ENCODE peak calls at places on chromosomes 6 and 20, in seven cellular contexts. C, T, Z, I, O, E and B are unnamed samples.

GRCh38 chr6:170066679-170067078 is 224.2 kb downstream of the DLL1 start:
- DNase-seq in C (no peak), T (no peak), Z (no peak), I (no peak), O (no peak), E (no peak), B (no peak)

GRCh38 chr6:117918454-117918853 is 11.4 kb downstream of the SLC35F1 start:
- DNase-seq in C (no peak), T (no peak), Z (no peak), I (no peak), O (no peak), E (no peak), B (no peak)

GRCh38 chr6:161549977-161550655 is 276.3 kb upstream of the AGPAT4 start:
- DNase-seq in C (peak; percentile 60), T (no peak), Z (no peak), I (no peak), O (no peak), E (no peak), B (no peak)

GRCh38 chr6:133512410-133513016 is 271.4 kb downstream of the EYA4 start:
- DNase-seq in C (peak; percentile 61), T (peak; percentile 24), Z (peak; percentile 39), I (peak; percentile 67), O (no peak), E (peak; percentile 64), B (peak; percentile 65)

GRCh38 chr20:32859961-32860360 is 1.2 kb downstream of the EFCAB8 start:
- DNase-seq in C (no peak), T (peak; percentile 55), Z (no peak), I (no peak), O (no peak), E (no peak), B (no peak)

GRCh38 chr6:20952605-20953004 is 418.3 kb downstream of the CDKAL1 start:
- DNase-seq in C (peak; percentile 82), T (peak; percentile 90), Z (peak; percentile 27), I (peak; percentile 83), O (no peak), E (no peak), B (peak; percentile 79)

GRCh38 chr20:3818155-3819151 is 1.9 kb upstream of the AP5S1 start:
- DNase-seq in C (peak; percentile 91), T (peak; percentile 73), Z (peak; percentile 87), I (peak; percentile 87), O (no peak), E (no peak), B (peak; percentile 92)

GRCh38 chr6:113140721-113141120 is 716.4 kb upstream of the MARCKS start:
- DNase-seq in C (peak; percentile 8), T (no peak), Z (no peak), I (no peak), O (no peak), E (no peak), B (no peak)

GRCh38 chr20:10940941-10941340 is 267.1 kb upstream of the JAG1 start:
- DNase-seq in C (no peak), T (no peak), Z (no peak), I (no peak), O (no peak), E (no peak), B (no peak)

GRCh38 chr20:52056203-52057062 is 135.1 kb downstream of the ZFP64 start:
- DNase-seq in C (no peak), T (no peak), Z (no peak), I (peak; percentile 95), O (no peak), E (no peak), B (peak; percentile 54)

GRCh38 chr20:8877294-8877693 is 191.6 kb upstream of the PLCB4 start:
- DNase-seq in C (no peak), T (no peak), Z (no peak), I (no peak), O (no peak), E (no peak), B (no peak)

GRCh38 chr6:6909111-6909510 is 198.7 kb upstream of the RREB1 start:
- DNase-seq in C (no peak), T (no peak), Z (no peak), I (no peak), O (no peak), E (no peak), B (no peak)

GRCh38 chr6:26230336-26230735 is 134.7 kb upstream of the BTN3A2 start:
- DNase-seq in C (no peak), T (no peak), Z (no peak), I (no peak), O (no peak), E (no peak), B (no peak)

GRCh38 chr6:53313784-53314382 is 34.9 kb downstream of the ELOVL5 start:
- DNase-seq in C (no peak), T (no peak), Z (no peak), I (peak; percentile 48), O (no peak), E (no peak), B (peak; percentile 87)

GRCh38 chr20:19993937-19994667 is 23.1 kb upstream of the NAA20 start:
- DNase-seq in C (peak; percentile 65), T (peak; percentile 58), Z (no peak), I (peak; percentile 76), O (no peak), E (no peak), B (peak; percentile 84)

GRCh38 chr6:145025488-145025887 is 709.8 kb downstream of the EPM2A start:
- DNase-seq in C (no peak), T (no peak), Z (no peak), I (no peak), O (no peak), E (no peak), B (no peak)

GRCh38 chr6:90715093-90715655 is 128.3 kb upstream of the MAP3K7 start:
- DNase-seq in C (no peak), T (no peak), Z (no peak), I (peak; percentile 84), O (no peak), E (no peak), B (no peak)

GRCh38 chr6:71499667-71500066 is 211.1 kb downstream of the OGFRL1 start:
- DNase-seq in C (no peak), T (no peak), Z (no peak), I (no peak), O (no peak), E (no peak), B (no peak)

GRCh38 chr20:15011631-15012030 is 674.2 kb upstream of the FLRT3 start:
- DNase-seq in C (no peak), T (no peak), Z (no peak), I (no peak), O (no peak), E (no peak), B (no peak)

GRCh38 chr6:35489995-35490791 is 6.7 kb downstream of the TEAD3 start:
- DNase-seq in C (peak; percentile 93), T (no peak), Z (peak; percentile 88), I (peak; percentile 81), O (peak; percentile 84), E (peak; percentile 76), B (peak; percentile 73)

GRCh38 chr6:161163466-161164181 is 110.2 kb downstream of the AGPAT4 start:
- DNase-seq in C (no peak), T (no peak), Z (peak; percentile 48), I (no peak), O (no peak), E (no peak), B (no peak)

GRCh38 chr20:44648579-44648978 is 2.9 kb downstream of the ADA start:
- DNase-seq in C (peak; percentile 75), T (no peak), Z (peak; percentile 62), I (no peak), O (no peak), E (no peak), B (no peak)

GRCh38 chr20:44651507-44652373 is at the start of gene ADA:
- DNase-seq in C (peak; percentile 71), T (peak; percentile 66), Z (peak; percentile 61), I (peak; percentile 21), O (no peak), E (peak; percentile 65), B (peak; percentile 66)

GRCh38 chr20:44653536-44653935 is 2.0 kb upstream of the ADA start:
- DNase-seq in C (no peak), T (no peak), Z (no peak), I (no peak), O (no peak), E (no peak), B (no peak)

GRCh38 chr20:44649976-44650375 is 1.5 kb downstream of the ADA start:
- DNase-seq in C (no peak), T (no peak), Z (no peak), I (no peak), O (no peak), E (no peak), B (no peak)

GRCh38 chr20:44650777-44651493 is 564 bp downstream of the ADA start:
- DNase-seq in C (peak; percentile 29), T (no peak), Z (no peak), I (no peak), O (no peak), E (no peak), B (peak; percentile 24)
- H3K27ac ChIP-seq in C (no peak overlapping the region), T (no peak overlapping the region), Z (no peak overlapping the region), I (no peak overlapping the region), O (no peak overlapping the region), E (no peak overlapping the region), B (no peak overlapping the region)

GRCh38 chr6:40688214-40688761 is 101.1 kb upstream of the LRFN2 start:
- DNase-seq in C (no peak), T (no peak), Z (no peak), I (no peak), O (no peak), E (no peak), B (no peak)
- H2BK5ac ChIP-seq in C (no peak overlapping the region), T (no peak overlapping the region), Z (no peak overlapping the region), I (no peak overlapping the region), O (no peak overlapping the region), E (no peak overlapping the region), B (no peak overlapping the region)

DNA sequence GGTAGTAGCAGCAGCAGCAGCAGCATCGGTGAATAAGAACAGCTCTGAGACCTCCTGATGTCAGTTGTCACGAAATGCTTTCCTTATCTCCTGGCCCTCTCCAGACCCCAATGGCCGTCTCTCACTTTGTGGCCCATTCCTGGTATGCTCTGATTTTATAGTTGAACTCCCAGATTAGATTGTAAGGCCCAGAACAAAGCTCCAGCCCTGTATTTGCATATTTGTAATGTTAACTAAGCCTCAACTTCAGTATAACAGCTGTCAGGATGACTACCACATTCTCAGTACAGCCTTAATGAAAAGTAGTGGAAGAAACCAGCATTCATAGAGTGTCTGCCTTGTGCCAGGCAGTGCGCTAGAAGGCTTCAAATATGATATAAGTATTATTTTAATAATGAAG is 180.9 kb downstream of the SASH1 start:
- DNase-seq in C (peak; percentile 90), T (no peak), Z (no peak), I (peak; percentile 67), O (no peak), E (no peak), B (peak; percentile 57)
- H3K9ac ChIP-seq in C (no peak overlapping the region), T (no peak overlapping the region), Z (no peak overlapping the region), I (peak overlapping the region; percentile 72), O (no peak overlapping the region), E (no peak overlapping the region), B (peak overlapping the region; percentile 81)

GRCh38 chr6:150898390-150899170 is 33.1 kb downstream of the MTHFD1L start:
- DNase-seq in C (peak; percentile 34), T (no peak), Z (no peak), I (peak; percentile 57), O (no peak), E (no peak), B (peak; percentile 59)

GRCh38 chr6:150894935-150895686 is 29.6 kb downstream of the MTHFD1L start:
- DNase-seq in C (no peak), T (no peak), Z (no peak), I (peak; percentile 62), O (no peak), E (no peak), B (peak; percentile 39)

GRCh38 chr6:150894191-150894744 is 28.8 kb downstream of the MTHFD1L start:
- DNase-seq in C (no peak), T (no peak), Z (no peak), I (no peak), O (no peak), E (no peak), B (no peak)

GRCh38 chr6:150897400-150897943 is 32.0 kb downstream of the MTHFD1L start:
- DNase-seq in C (no peak), T (no peak), Z (no peak), I (no peak), O (no peak), E (no peak), B (no peak)

GRCh38 chr6:150895898-150896632 is 30.6 kb downstream of the MTHFD1L start:
- DNase-seq in C (no peak), T (no peak), Z (no peak), I (no peak), O (no peak), E (no peak), B (no peak)
- H3K27ac ChIP-seq in C (no peak overlapping the region), T (no peak overlapping the region), Z (no peak overlapping the region), I (peak overlapping the region; percentile 31), O (no peak overlapping the region), E (no peak overlapping the region), B (no peak overlapping the region)